ENCODE peak calls at places on chromosomes 13 and 19, in seven cellular contexts. Z is pancreas, V is left lung, H is HepG2, X is RWPE2, D is lung, A is right cardiac atrium. W is an unnamed sample. For H3K4me1, the result is how much of the 10 kb centered on the place peaks cover.

GRCh38 chr13:109509154-109509905 is 277.1 kb downstream of the IRS2 start:
- ATAC-seq in Z (no peak), V (peak), H (no peak), X (peak), D (no peak), A (no peak), W (no peak)

GRCh38 chr19:2173841-2174577 is 10.3 kb downstream of the DOT1L start:
- ATAC-seq in Z (no peak), V (no peak), H (peak), X (no peak), D (no peak), A (no peak), W (no peak)

GRCh38 chr13:50236898-50237318 is 221.7 kb downstream of the KCNRG start:
- ATAC-seq in Z (peak), V (no peak), H (no peak), X (no peak), D (no peak), A (no peak), W (no peak)

GRCh38 chr19:41476583-41476982 is 33.6 kb downstream of the ERICH4 start:
- ATAC-seq in Z (no peak), V (no peak), H (no peak), X (no peak), D (no peak), A (no peak), W (no peak)

GRCh38 chr13:99527346-99527745 is 26.1 kb downstream of the TM9SF2 start:
- ATAC-seq in Z (no peak), V (no peak), H (no peak), X (no peak), D (no peak), A (no peak), W (no peak)

GRCh38 chr19:29665215-29665825 is at the start of gene PLEKHF1:
- ATAC-seq in Z (peak), V (peak), H (peak), X (peak), D (peak), A (peak), W (peak)

GRCh38 chr19:5586300-5587070 is 18.7 kb upstream of the TINCR start:
- ATAC-seq in Z (no peak), V (no peak), H (no peak), X (no peak), D (no peak), A (peak), W (no peak)

GRCh38 chr19:16654151-16654550 is 5.8 kb downstream of the SMIM7 start:
- ATAC-seq in Z (no peak), V (no peak), H (peak), X (peak), D (no peak), A (no peak), W (no peak)

GRCh38 chr19:5172859-5173577 is 167.6 kb downstream of the PTPRS start:
- ATAC-seq in Z (peak), V (peak), H (no peak), X (peak), D (no peak), A (peak), W (peak)

GRCh38 chr19:56603829-56604228 is 8.7 kb downstream of the ZNF71 start:
- ATAC-seq in Z (no peak), V (no peak), H (no peak), X (no peak), D (no peak), A (peak), W (no peak)

GRCh38 chr13:27978301-27978968 is 9.3 kb upstream of the CDX2 start:
- ATAC-seq in Z (no peak), V (no peak), H (no peak), X (no peak), D (no peak), A (no peak), W (no peak)

GRCh38 chr19:28472843-28473242 is 740.1 kb downstream of the UQCRFS1 start:
- ATAC-seq in Z (peak), V (peak), H (no peak), X (no peak), D (no peak), A (peak), W (peak)

GRCh38 chr19:31553844-31554215 is 204.6 kb upstream of the TSHZ3 start:
- ATAC-seq in Z (no peak), V (peak), H (no peak), X (no peak), D (no peak), A (peak), W (peak)

GRCh38 chr13:77034883-77035282 is 7.9 kb upstream of the FBXL3 start:
- ATAC-seq in Z (no peak), V (no peak), H (no peak), X (peak), D (no peak), A (no peak), W (no peak)

GRCh38 chr13:37680137-37680536 is 81.6 kb upstream of the POSTN start:
- ATAC-seq in Z (peak), V (no peak), H (no peak), X (no peak), D (no peak), A (no peak), W (no peak)

GRCh38 chr13:41548031-41548430 is 90.7 kb downstream of the RGCC start:
- ATAC-seq in Z (no peak), V (no peak), H (peak), X (no peak), D (no peak), A (no peak), W (no peak)

GRCh38 chr13:52868190-52868589 is 19.8 kb upstream of the PCDH8 start:
- ATAC-seq in Z (no peak), V (no peak), H (no peak), X (no peak), D (no peak), A (no peak), W (no peak)

GRCh38 chr13:97125051-97125809 is 96.9 kb upstream of the MBNL2 start:
- ATAC-seq in Z (peak), V (peak), H (no peak), X (peak), D (peak), A (peak), W (peak)

GRCh38 chr13:50521750-50522149 is 321.7 kb downstream of the DLEU7 start:
- ATAC-seq in Z (peak), V (peak), H (peak), X (no peak), D (peak), A (peak), W (peak)

GRCh38 chr13:112333756-112334543 is 42.2 kb upstream of the SPACA7 start:
- ATAC-seq in Z (no peak), V (no peak), H (peak), X (peak), D (no peak), A (no peak), W (no peak)

GRCh38 chr13:92187378-92187989 is 789.1 kb downstream of the GPC5 start:
- ATAC-seq in Z (peak), V (peak), H (peak), X (peak), D (peak), A (no peak), W (no peak)

GRCh38 chr19:21698215-21698614 is 69.2 kb downstream of the ZNF100 start:
- ATAC-seq in Z (peak), V (peak), H (peak), X (no peak), D (no peak), A (peak), W (no peak)

GRCh38 chr13:22127277-22128143 is 456.6 kb downstream of the FGF9 start:
- ATAC-seq in Z (peak), V (no peak), H (no peak), X (no peak), D (no peak), A (no peak), W (no peak)

GRCh38 chr13:79771493-79771892 is 290.5 kb downstream of the NDFIP2 start:
- ATAC-seq in Z (no peak), V (no peak), H (no peak), X (no peak), D (no peak), A (no peak), W (no peak)

GRCh38 chr19:2381151-2381822 is 21.2 kb downstream of the TMPRSS9 start:
- ATAC-seq in Z (no peak), V (no peak), H (no peak), X (no peak), D (no peak), A (no peak), W (no peak)

DNA sequence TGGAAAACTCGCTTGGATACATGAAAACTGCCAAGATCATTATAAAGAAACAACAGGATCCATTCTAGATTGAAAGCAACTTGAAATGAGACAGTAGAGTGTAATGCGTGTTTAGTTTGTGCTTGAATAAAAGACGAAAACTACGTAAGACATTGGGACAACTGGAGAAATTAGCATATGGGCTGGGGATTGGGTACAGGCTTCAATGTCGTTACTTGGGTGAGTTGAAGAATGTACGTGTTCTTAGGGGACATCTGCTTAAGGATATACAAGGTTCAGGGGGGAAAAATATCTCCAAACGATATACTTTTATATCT is 471 bp upstream of the ERVK3-1 start:
- ATAC-seq in Z (peak), V (peak), H (peak), X (no peak), D (no peak), A (peak), W (no peak)
- H3K4me1 ChIP-seq in Z (under half), V (under half), H (under half), X (under half), D (under half), A (under half), W (under half)

GRCh38 chr19:640156-640548 is 473 bp downstream of the FGF22 start:
- ATAC-seq in Z (no peak), V (no peak), H (no peak), X (no peak), D (no peak), A (no peak), W (no peak)
- H3K4me3 ChIP-seq in Z (peak), V (peak), H (peak), X (peak), D (no peak), A (peak), W (peak)

DNA sequence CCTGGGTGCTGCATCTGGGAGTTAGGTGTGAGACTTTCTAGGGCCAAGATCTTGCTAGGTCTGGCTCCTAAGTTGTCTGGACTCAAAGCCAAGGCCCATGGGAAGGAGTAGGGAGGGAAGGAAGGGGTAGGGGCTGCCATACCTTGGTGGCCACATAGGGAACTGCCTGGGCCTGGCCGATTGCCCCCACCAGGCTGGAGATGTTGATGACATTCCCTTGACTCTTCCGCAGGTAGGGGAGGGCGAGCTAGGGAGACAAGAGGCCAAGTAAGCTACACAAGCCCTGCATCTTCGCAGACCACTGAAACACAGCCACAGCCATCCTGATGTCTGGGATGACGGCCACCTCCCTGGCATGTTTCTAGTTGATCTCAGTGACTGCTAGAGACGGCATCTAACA is 4.1 kb upstream of the BCAT2 start:
- ATAC-seq in Z (no peak), V (no peak), H (peak), X (no peak), D (no peak), A (no peak), W (no peak)
- H3K4me1 ChIP-seq in Z (under half), V (under half), H (half or more), X (under half), D (under half), A (under half), W (half or more)

GRCh38 chr19:50357178-50358100 is 8.0 kb downstream of the NAPSA start:
- ATAC-seq in Z (peak), V (peak), H (peak), X (peak), D (peak), A (peak), W (peak)
- H3K4me3 ChIP-seq in Z (peak), V (peak), H (peak), X (peak), D (no peak), A (peak), W (peak)

DNA sequence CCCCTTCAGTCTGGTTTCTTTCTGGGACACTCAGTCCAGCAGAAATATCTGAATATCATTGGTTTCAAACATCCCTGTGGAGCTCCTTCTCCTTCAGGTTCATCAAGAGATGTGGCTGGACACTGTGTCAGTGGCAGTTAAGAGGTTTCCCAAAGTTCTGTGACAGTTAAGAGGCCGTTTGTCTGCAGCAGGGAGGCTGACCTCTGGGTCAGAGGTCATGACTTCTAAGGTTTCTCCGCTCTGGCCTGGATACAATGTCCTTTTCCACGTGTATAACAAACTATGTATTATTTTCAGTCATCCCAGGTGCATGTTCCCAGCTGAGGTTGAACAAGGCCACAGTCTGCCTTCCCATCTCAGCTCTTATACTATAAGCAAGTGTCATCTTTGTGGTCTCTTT is 174.9 kb downstream of the B3GLCT start:
- ATAC-seq in Z (no peak), V (no peak), H (no peak), X (no peak), D (no peak), A (no peak), W (no peak)
- H3K4me1 ChIP-seq in Z (under half), V (under half), H (under half), X (under half), D (under half), A (under half), W (under half)

DNA sequence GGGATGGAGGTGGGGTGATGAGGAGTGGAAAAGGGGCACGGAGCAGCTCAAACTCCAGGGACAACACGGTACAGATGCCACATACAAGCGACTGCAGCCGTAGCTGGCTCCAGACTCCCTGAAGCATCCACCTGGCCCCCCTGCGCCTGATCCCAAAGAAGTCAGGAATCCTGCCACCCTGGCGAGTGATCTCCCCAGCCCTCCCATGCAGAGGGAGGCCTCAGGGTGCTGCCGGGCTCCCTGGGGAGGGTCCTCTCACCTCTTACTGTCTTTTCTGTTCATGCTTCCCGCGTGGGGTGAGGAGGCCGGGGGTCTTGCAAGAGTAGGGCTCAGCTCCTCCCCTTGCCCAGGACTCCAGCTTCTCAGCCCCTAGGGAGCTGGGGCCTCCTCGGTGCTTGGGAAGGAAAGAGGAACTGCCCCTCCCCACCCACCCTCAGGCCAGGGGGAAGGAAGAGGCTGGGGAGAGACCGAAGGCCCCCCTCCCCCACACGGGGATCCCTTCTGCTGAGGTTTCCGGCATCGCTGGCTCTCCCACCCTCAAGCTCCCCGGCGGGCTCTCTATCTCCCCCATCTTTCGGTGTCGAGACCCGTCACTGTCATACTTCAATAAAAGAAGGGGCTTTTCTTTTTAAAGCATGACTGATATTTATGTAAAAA is at the start of gene RASGRP4:
- ATAC-seq in Z (peak), V (peak), H (no peak), X (no peak), D (peak), A (peak), W (no peak)
- H3K4me3 ChIP-seq in Z (peak), V (no peak), H (no peak), X (no peak), D (peak), A (peak), W (peak)